ENCODE peak calls at places on chromosomes 6 and 20, in seven cellular contexts. O, F, X, A, H, P and Q are unnamed samples.

GRCh38 chr6:82216549-82216948 is 31.0 kb downstream of the IBTK start:
- DNase-seq in O (no peak), A (no peak), X (no peak), F (no peak), H (no peak), P (no peak), Q (no peak)

GRCh38 chr6:133340557-133340956 is 99.4 kb downstream of the EYA4 start:
- DNase-seq in X (no peak), P (no peak), H (no peak), A (no peak), F (peak; percentile 7), O (no peak), Q (no peak)

GRCh38 chr20:43536817-43537440 is 21.9 kb upstream of the SGK2 start:
- DNase-seq in X (no peak), O (no peak), H (peak; percentile 90), A (no peak), F (no peak), P (no peak), Q (peak; percentile 37)

GRCh38 chr6:39114395-39114706 is 635 bp downstream of the SAYSD1 start:
- DNase-seq in X (no peak), P (no peak), H (no peak), A (no peak), F (no peak), O (no peak), Q (no peak)

GRCh38 chr20:38208088-38208487 is 43.0 kb upstream of the TGM2 start:
- DNase-seq in P (no peak), H (no peak), A (no peak), X (no peak), O (no peak), F (peak; percentile 1), Q (no peak)

GRCh38 chr20:53981752-53982437 is 88.5 kb downstream of the BCAS1 start:
- DNase-seq in P (no peak), F (no peak), X (no peak), H (no peak), A (no peak), O (no peak), Q (no peak)

GRCh38 chr6:7542878-7543394 is 1.5 kb downstream of the DSP start:
- DNase-seq in O (peak; percentile 56), P (no peak), X (peak; percentile 50), H (peak; percentile 93), F (peak; percentile 42), A (no peak), Q (peak; percentile 80)

GRCh38 chr6:89932245-89932802 is 38.1 kb downstream of the GJA10 start:
- DNase-seq in A (peak; percentile 51), X (no peak), O (no peak), F (no peak), P (no peak), H (no peak), Q (no peak)

GRCh38 chr20:50427740-50428462 is 82.3 kb upstream of the PTPN1 start:
- DNase-seq in F (no peak), A (peak; percentile 24), P (no peak), X (no peak), O (no peak), H (no peak), Q (no peak)
- TF ChIP-seq JUND in F (no peak), A (peak; percentile 21), P (no peak), X (no peak), O (no peak), H (no peak), Q (no peak)

GRCh38 chr20:25273541-25274358 is 25.9 kb downstream of the PYGB start:
- DNase-seq in F (no peak), X (no peak), O (no peak), H (no peak), P (no peak), A (no peak), Q (no peak)
- TF ChIP-seq JUND in F (no peak), X (no peak), O (no peak), H (no peak), P (no peak), A (no peak), Q (no peak)

DNA sequence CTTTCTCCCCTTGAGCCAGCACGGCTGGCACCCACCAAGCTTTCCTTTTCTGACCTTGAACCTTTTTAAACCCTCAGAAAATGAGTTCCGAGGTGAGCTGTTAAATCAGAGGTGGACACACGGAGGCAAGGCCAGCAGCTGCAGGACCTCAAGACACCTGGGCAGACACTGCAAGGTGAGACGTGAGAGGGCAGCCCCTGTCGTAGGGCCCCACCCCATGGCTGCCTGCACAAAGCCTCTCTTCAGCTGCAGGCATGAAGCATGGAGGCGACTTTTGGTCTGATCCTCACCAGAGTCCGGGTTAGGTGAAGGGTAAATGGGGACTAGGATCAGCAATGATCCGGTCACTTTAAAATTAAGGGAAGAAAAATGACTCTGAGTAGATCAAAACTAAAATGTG is 25.7 kb downstream of the MYT1 start:
- DNase-seq in F (no peak), A (no peak), P (no peak), O (no peak), H (no peak), X (no peak), Q (no peak)
- TF ChIP-seq JUND in F (no peak), A (no peak), P (no peak), O (no peak), H (no peak), X (no peak), Q (no peak)

GRCh38 chr6:37731888-37732287 is 34.2 kb upstream of the MDGA1 start:
- DNase-seq in X (no peak), A (peak; percentile 82), O (no peak), H (no peak), F (no peak), P (peak; percentile 39), Q (no peak)

GRCh38 chr6:37724530-37725220 is 27.0 kb upstream of the MDGA1 start:
- DNase-seq in P (no peak), X (no peak), A (no peak), H (no peak), F (no peak), O (no peak), Q (no peak)

DNA sequence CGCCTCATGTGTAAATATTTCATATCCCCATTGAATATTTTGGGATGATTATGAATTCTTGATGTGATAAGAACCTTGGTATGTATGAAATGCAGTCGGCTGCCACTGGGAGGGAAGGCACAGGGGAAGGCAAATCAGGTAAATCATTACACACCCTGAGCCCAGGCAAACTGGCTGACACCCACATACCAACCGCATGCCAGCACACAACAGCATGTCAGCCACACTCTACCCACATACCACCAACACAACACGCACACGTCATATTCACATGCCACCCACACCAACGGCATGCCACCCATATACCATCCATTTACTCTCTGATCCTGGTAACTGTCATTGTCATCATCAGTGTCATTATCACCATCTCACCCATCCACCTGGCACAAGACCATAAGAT is 28.3 kb upstream of the MDGA1 start:
- DNase-seq in F (no peak), A (no peak), O (no peak), X (no peak), P (no peak), H (no peak), Q (no peak)
- TF ChIP-seq JUND in F (no peak), A (no peak), O (no peak), X (no peak), P (no peak), H (no peak), Q (no peak)

GRCh38 chr20:62525014-62525413 is 49.2 kb upstream of the GATA5 start:
- DNase-seq in O (no peak), F (no peak), A (no peak), P (no peak), X (no peak), H (no peak), Q (no peak)

GRCh38 chr20:62519826-62520225 is 44.0 kb upstream of the GATA5 start:
- DNase-seq in H (no peak), X (no peak), P (no peak), F (no peak), O (no peak), A (no peak), Q (no peak)

GRCh38 chr20:62524486-62524885 is 48.7 kb upstream of the GATA5 start:
- DNase-seq in O (no peak), P (no peak), H (no peak), X (no peak), F (peak; percentile 58), A (peak; percentile 39), Q (no peak)

GRCh38 chr20:62522748-62523396 is 47.1 kb upstream of the GATA5 start:
- DNase-seq in A (peak; percentile 34), P (no peak), O (no peak), F (peak; percentile 76), X (no peak), H (no peak), Q (no peak)

GRCh38 chr20:62523473-62524203 is 47.8 kb upstream of the GATA5 start:
- DNase-seq in X (no peak), H (peak; percentile 80), A (peak; percentile 94), O (peak; percentile 49), P (no peak), F (peak; percentile 60), Q (no peak)
- TF ChIP-seq JUND in X (no peak), H (peak; percentile 34), A (peak; percentile 86), O (no peak), P (no peak), F (no peak), Q (no peak)

DNA sequence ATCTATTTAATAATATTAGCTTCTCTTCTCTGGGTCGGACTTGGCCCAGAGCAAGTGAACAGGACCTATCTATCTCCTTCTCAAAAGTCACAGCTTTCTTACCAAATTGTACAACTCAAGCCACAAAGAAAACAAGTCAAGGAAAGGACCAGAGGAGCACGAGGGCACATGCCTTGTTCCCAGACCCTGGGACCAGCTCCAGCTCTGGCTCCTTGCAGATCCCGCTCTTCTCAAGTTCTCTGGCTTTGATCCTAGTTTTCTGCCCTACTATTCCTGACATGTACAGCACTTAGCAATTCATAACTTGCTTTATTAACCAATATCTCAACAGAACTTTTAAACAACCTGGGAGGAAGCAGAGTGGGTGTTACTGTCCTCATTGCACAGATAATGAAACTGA is 185.9 kb downstream of the ESR1 start:
- DNase-seq in P (no peak), O (no peak), X (no peak), F (no peak), A (no peak), H (no peak), Q (no peak)
- TF ChIP-seq JUND in P (no peak), O (no peak), X (no peak), F (no peak), A (no peak), H (no peak), Q (no peak)